ENCODE peak calls at places on chromosome 18, in eight cellular contexts. One of them, this sample, is unnamed.

GRCh38 chr18:54679318-54680149 is 88.5 kb downstream of the DYNAP start:
- DNase-seq in IMR-90: peak
- DNase-seq in heart left ventricle: no peak
- DNase-seq in HCT116: peak
- DNase-seq in adrenal gland: no peak
- DNase-seq in uterus: no peak
- DNase-seq in stomach: no peak
- DNase-seq in tibial nerve: peak
- DNase-seq in this sample: no peak

GRCh38 chr18:48785091-48785614 is 165.6 kb downstream of the SMAD7 start:
- DNase-seq in tibial nerve: no peak
- DNase-seq in adrenal gland: peak
- DNase-seq in heart left ventricle: no peak
- DNase-seq in stomach: no peak
- DNase-seq in HCT116: no peak
- DNase-seq in uterus: no peak
- DNase-seq in IMR-90: no peak
- DNase-seq in this sample: no peak

GRCh38 chr18:24014986-24015896 is 687 bp downstream of the TTC39C start:
- DNase-seq in stomach: peak
- DNase-seq in HCT116: no peak
- DNase-seq in tibial nerve: peak
- DNase-seq in heart left ventricle: peak
- DNase-seq in IMR-90: peak
- DNase-seq in uterus: peak
- DNase-seq in adrenal gland: peak
- DNase-seq in this sample: peak

GRCh38 chr18:48408111-48408726 is 964 bp downstream of the ZBTB7C start:
- DNase-seq in heart left ventricle: no peak
- DNase-seq in uterus: no peak
- DNase-seq in IMR-90: no peak
- DNase-seq in stomach: no peak
- DNase-seq in adrenal gland: peak
- DNase-seq in HCT116: no peak
- DNase-seq in tibial nerve: no peak
- DNase-seq in this sample: no peak

GRCh38 chr18:75244336-75244735 is 33.7 kb downstream of the TSHZ1 start:
- DNase-seq in HCT116: no peak
- DNase-seq in IMR-90: no peak
- DNase-seq in uterus: no peak
- DNase-seq in tibial nerve: no peak
- DNase-seq in adrenal gland: peak
- DNase-seq in heart left ventricle: no peak
- DNase-seq in stomach: no peak
- DNase-seq in this sample: no peak

GRCh38 chr18:79818631-79819030 is 20.9 kb downstream of the KCNG2 start:
- DNase-seq in uterus: no peak
- DNase-seq in heart left ventricle: no peak
- DNase-seq in adrenal gland: no peak
- DNase-seq in stomach: peak
- DNase-seq in tibial nerve: no peak
- DNase-seq in IMR-90: no peak
- DNase-seq in HCT116: no peak
- DNase-seq in this sample: no peak

GRCh38 chr18:74836296-74837139 is 238.8 kb downstream of the ZNF407 start:
- DNase-seq in adrenal gland: peak
- DNase-seq in HCT116: no peak
- DNase-seq in tibial nerve: no peak
- DNase-seq in heart left ventricle: peak
- DNase-seq in stomach: peak
- DNase-seq in IMR-90: peak
- DNase-seq in uterus: no peak
- DNase-seq in this sample: no peak

GRCh38 chr18:69617888-69618287 is 217.2 kb downstream of the DOK6 start:
- DNase-seq in heart left ventricle: no peak
- DNase-seq in IMR-90: peak
- DNase-seq in HCT116: no peak
- DNase-seq in uterus: no peak
- DNase-seq in stomach: no peak
- DNase-seq in tibial nerve: no peak
- DNase-seq in adrenal gland: no peak
- DNase-seq in this sample: no peak

GRCh38 chr18:74631242-74632087 is 33.8 kb downstream of the ZNF407 start:
- DNase-seq in HCT116: no peak
- DNase-seq in stomach: no peak
- DNase-seq in adrenal gland: no peak
- DNase-seq in uterus: no peak
- DNase-seq in tibial nerve: no peak
- DNase-seq in heart left ventricle: no peak
- DNase-seq in IMR-90: peak
- DNase-seq in this sample: no peak

GRCh38 chr18:49212819-49213218 is 247.6 kb downstream of the DYM start:
- DNase-seq in stomach: no peak
- DNase-seq in uterus: no peak
- DNase-seq in heart left ventricle: no peak
- DNase-seq in IMR-90: peak
- DNase-seq in adrenal gland: no peak
- DNase-seq in HCT116: no peak
- DNase-seq in tibial nerve: no peak
- DNase-seq in this sample: no peak

GRCh38 chr18:44744206-44745180 is 63.8 kb downstream of the SETBP1 start:
- DNase-seq in HCT116: no peak
- DNase-seq in tibial nerve: no peak
- DNase-seq in adrenal gland: peak
- DNase-seq in heart left ventricle: peak
- DNase-seq in IMR-90: no peak
- DNase-seq in stomach: no peak
- DNase-seq in uterus: no peak
- DNase-seq in this sample: no peak

GRCh38 chr18:69758458-69758857 is 189.2 kb downstream of the CD226 start:
- DNase-seq in heart left ventricle: no peak
- DNase-seq in stomach: no peak
- DNase-seq in tibial nerve: no peak
- DNase-seq in IMR-90: peak
- DNase-seq in adrenal gland: no peak
- DNase-seq in HCT116: no peak
- DNase-seq in uterus: no peak
- DNase-seq in this sample: no peak

GRCh38 chr18:7735606-7736175 is 168.6 kb downstream of the PTPRM start:
- DNase-seq in heart left ventricle: no peak
- DNase-seq in adrenal gland: no peak
- DNase-seq in tibial nerve: no peak
- DNase-seq in stomach: no peak
- DNase-seq in uterus: no peak
- DNase-seq in IMR-90: no peak
- DNase-seq in HCT116: no peak
- DNase-seq in this sample: no peak

GRCh38 chr18:63869374-63869773 is 18.1 kb upstream of the SERPINB2 start:
- DNase-seq in stomach: no peak
- DNase-seq in adrenal gland: no peak
- DNase-seq in IMR-90: peak
- DNase-seq in HCT116: no peak
- DNase-seq in uterus: no peak
- DNase-seq in heart left ventricle: no peak
- DNase-seq in tibial nerve: no peak
- DNase-seq in this sample: no peak

GRCh38 chr18:63562284-63562683 is 20.1 kb downstream of the SERPINB12 start:
- DNase-seq in stomach: no peak
- DNase-seq in IMR-90: no peak
- DNase-seq in HCT116: no peak
- DNase-seq in uterus: no peak
- DNase-seq in tibial nerve: no peak
- DNase-seq in heart left ventricle: no peak
- DNase-seq in adrenal gland: no peak
- DNase-seq in this sample: no peak

DNA sequence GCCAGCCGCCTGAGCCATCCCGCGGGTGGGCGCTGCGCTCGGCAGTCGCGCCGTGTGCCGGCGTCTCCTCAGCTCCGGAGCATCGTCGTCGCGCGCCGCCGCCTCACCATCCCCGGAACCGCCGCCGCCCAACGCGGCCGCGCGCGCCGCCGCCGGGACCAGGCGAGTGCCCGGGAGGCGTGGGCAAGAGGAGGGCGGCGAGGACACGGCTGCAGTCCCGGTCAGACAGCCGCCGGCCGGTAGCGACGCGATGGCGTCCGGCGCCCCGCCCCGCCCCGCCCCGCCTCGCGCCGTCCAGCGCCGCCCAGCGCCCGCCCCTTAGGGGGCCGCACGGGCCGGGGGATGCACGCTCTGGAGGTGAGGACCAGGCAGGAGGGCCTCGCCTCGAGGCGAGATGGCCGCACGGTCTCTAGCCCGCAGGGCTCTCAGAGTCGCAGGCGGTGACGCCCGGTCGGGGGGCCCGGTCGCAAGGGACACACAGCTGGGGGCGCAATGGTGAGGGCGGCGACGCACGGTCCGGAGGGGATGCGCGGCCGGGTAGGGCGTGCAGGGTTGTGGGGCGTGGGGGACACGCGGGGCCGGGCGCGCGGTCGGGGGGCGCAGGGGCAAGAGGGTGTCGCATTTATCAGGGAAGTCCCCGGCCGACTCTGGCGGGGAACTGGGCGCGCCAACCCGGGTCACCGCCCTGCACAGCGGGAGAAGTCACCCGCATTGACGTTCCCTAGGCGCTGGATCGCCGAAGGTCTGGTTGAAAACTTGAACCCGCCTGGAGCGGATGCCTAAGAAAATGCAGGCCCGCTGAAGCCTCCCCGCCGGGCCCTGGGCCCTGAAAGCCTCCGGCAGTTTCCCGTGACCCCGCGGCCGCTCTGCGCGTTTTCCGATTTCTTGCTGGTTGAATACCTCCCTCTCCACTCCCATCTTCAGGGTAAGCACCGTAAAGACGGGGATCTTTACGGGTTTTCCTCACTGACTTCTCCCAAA is at the start of gene SPIRE1:
- DNase-seq in HCT116: no peak
- DNase-seq in IMR-90: peak
- DNase-seq in adrenal gland: peak
- DNase-seq in stomach: peak
- DNase-seq in tibial nerve: peak
- DNase-seq in heart left ventricle: peak
- DNase-seq in uterus: peak
- DNase-seq in this sample: peak
- TF ChIP-seq POLR2A in HCT116: peak
- TF ChIP-seq POLR2A in IMR-90: no peak
- TF ChIP-seq POLR2A in adrenal gland: peak
- TF ChIP-seq POLR2A in stomach: no peak
- TF ChIP-seq POLR2A in tibial nerve: peak
- TF ChIP-seq POLR2A in heart left ventricle: no peak
- TF ChIP-seq POLR2A in uterus: no peak
- TF ChIP-seq POLR2A in this sample: no peak

GRCh38 chr18:9919564-9920232 is 5.9 kb downstream of the VAPA start:
- DNase-seq in stomach: no peak
- DNase-seq in adrenal gland: no peak
- DNase-seq in heart left ventricle: no peak
- DNase-seq in IMR-90: no peak
- DNase-seq in tibial nerve: no peak
- DNase-seq in HCT116: no peak
- DNase-seq in uterus: no peak
- DNase-seq in this sample: no peak
- TF ChIP-seq POLR2A in stomach: no peak
- TF ChIP-seq POLR2A in adrenal gland: no peak
- TF ChIP-seq POLR2A in heart left ventricle: no peak
- TF ChIP-seq POLR2A in IMR-90: no peak
- TF ChIP-seq POLR2A in tibial nerve: no peak
- TF ChIP-seq POLR2A in HCT116: no peak
- TF ChIP-seq POLR2A in uterus: no peak
- TF ChIP-seq POLR2A in this sample: no peak

GRCh38 chr18:77131100-77131651 is 1.4 kb downstream of the MBP start:
- DNase-seq in HCT116: no peak
- DNase-seq in stomach: no peak
- DNase-seq in heart left ventricle: peak
- DNase-seq in tibial nerve: peak
- DNase-seq in IMR-90: no peak
- DNase-seq in uterus: no peak
- DNase-seq in adrenal gland: peak
- DNase-seq in this sample: no peak
- TF ChIP-seq POLR2A in HCT116: no peak
- TF ChIP-seq POLR2A in stomach: no peak
- TF ChIP-seq POLR2A in heart left ventricle: no peak
- TF ChIP-seq POLR2A in tibial nerve: no peak
- TF ChIP-seq POLR2A in IMR-90: no peak
- TF ChIP-seq POLR2A in uterus: no peak
- TF ChIP-seq POLR2A in adrenal gland: no peak
- TF ChIP-seq POLR2A in this sample: no peak

GRCh38 chr18:46067431-46068007 is 4.5 kb downstream of the PSTPIP2 start:
- DNase-seq in HCT116: peak
- DNase-seq in stomach: no peak
- DNase-seq in tibial nerve: no peak
- DNase-seq in IMR-90: peak
- DNase-seq in adrenal gland: no peak
- DNase-seq in heart left ventricle: no peak
- DNase-seq in uterus: no peak
- DNase-seq in this sample: no peak
- TF ChIP-seq POLR2A in HCT116: no peak
- TF ChIP-seq POLR2A in stomach: no peak
- TF ChIP-seq POLR2A in tibial nerve: no peak
- TF ChIP-seq POLR2A in IMR-90: no peak
- TF ChIP-seq POLR2A in adrenal gland: no peak
- TF ChIP-seq POLR2A in heart left ventricle: no peak
- TF ChIP-seq POLR2A in uterus: no peak
- TF ChIP-seq POLR2A in this sample: no peak